ENCODE peak calls at places on chromosomes 4 and X, in five cellular contexts. One of them, this sample, is unnamed.

GRCh38 chr4:177448850-177449249 is 6.6 kb upstream of the AGA start:
- DNase-seq in IMR-90: peak
- DNase-seq in HCT116: no peak
- DNase-seq in A549: no peak
- DNase-seq in H1: no peak
- DNase-seq in this sample: no peak

GRCh38 chr4:73311428-73311827 is 52.8 kb upstream of the ANKRD17 start:
- DNase-seq in A549: peak
- DNase-seq in HCT116: peak
- DNase-seq in IMR-90: peak
- DNase-seq in H1: no peak
- DNase-seq in this sample: no peak

GRCh38 chrX:119398974-119399771 is at the start of gene SLC25A43:
- DNase-seq in HCT116: no peak
- DNase-seq in A549: peak
- DNase-seq in IMR-90: no peak
- DNase-seq in H1: no peak
- DNase-seq in this sample: peak

GRCh38 chrX:131741103-131741581 is 197.3 kb downstream of the OR13H1 start:
- DNase-seq in IMR-90: peak
- DNase-seq in H1: no peak
- DNase-seq in HCT116: no peak
- DNase-seq in A549: peak
- DNase-seq in this sample: no peak

GRCh38 chr4:143188325-143189088 is 3.8 kb downstream of the USP38 start:
- DNase-seq in IMR-90: no peak
- DNase-seq in HCT116: no peak
- DNase-seq in A549: no peak
- DNase-seq in H1: no peak
- DNase-seq in this sample: no peak

GRCh38 chr4:40211224-40212185 is 14.7 kb downstream of the RHOH start:
- DNase-seq in A549: no peak
- DNase-seq in IMR-90: peak
- DNase-seq in HCT116: no peak
- DNase-seq in H1: no peak
- DNase-seq in this sample: no peak

GRCh38 chr4:141131738-141132688 is 1.3 kb downstream of the RNF150 start:
- DNase-seq in HCT116: no peak
- DNase-seq in H1: no peak
- DNase-seq in IMR-90: peak
- DNase-seq in A549: no peak
- DNase-seq in this sample: no peak

GRCh38 chr4:82761249-82761648 is 37.3 kb downstream of the SCD5 start:
- DNase-seq in HCT116: no peak
- DNase-seq in H1: no peak
- DNase-seq in IMR-90: no peak
- DNase-seq in A549: no peak
- DNase-seq in this sample: no peak

GRCh38 chr4:67879486-67879885 is 4.3 kb downstream of the TMPRSS11D start:
- DNase-seq in IMR-90: peak
- DNase-seq in HCT116: no peak
- DNase-seq in H1: no peak
- DNase-seq in A549: no peak
- DNase-seq in this sample: no peak

GRCh38 chr4:152328595-152328994 is 207.3 kb downstream of the FBXW7 start:
- DNase-seq in A549: peak
- DNase-seq in HCT116: peak
- DNase-seq in IMR-90: no peak
- DNase-seq in H1: no peak
- DNase-seq in this sample: no peak

GRCh38 chr4:108651068-108651794 is 832 bp downstream of the OSTC start:
- DNase-seq in A549: peak
- DNase-seq in HCT116: no peak
- DNase-seq in H1: no peak
- DNase-seq in IMR-90: peak
- DNase-seq in this sample: peak

GRCh38 chr4:184511156-184511555 is 36.8 kb upstream of the IRF2 start:
- DNase-seq in H1: no peak
- DNase-seq in HCT116: no peak
- DNase-seq in A549: no peak
- DNase-seq in IMR-90: no peak
- DNase-seq in this sample: no peak

GRCh38 chr4:184513802-184514120 is 39.4 kb upstream of the IRF2 start:
- DNase-seq in HCT116: no peak
- DNase-seq in IMR-90: no peak
- DNase-seq in H1: no peak
- DNase-seq in A549: no peak
- DNase-seq in this sample: no peak

GRCh38 chr4:184515606-184516005 is 41.3 kb upstream of the IRF2 start:
- DNase-seq in A549: no peak
- DNase-seq in HCT116: no peak
- DNase-seq in H1: no peak
- DNase-seq in IMR-90: no peak
- DNase-seq in this sample: no peak

GRCh38 chr4:184510431-184510830 is 36.1 kb upstream of the IRF2 start:
- DNase-seq in IMR-90: no peak
- DNase-seq in A549: no peak
- DNase-seq in H1: no peak
- DNase-seq in HCT116: no peak
- DNase-seq in this sample: no peak

GRCh38 chr4:184514121-184514988 is 40.0 kb upstream of the IRF2 start:
- DNase-seq in H1: no peak
- DNase-seq in HCT116: no peak
- DNase-seq in A549: peak
- DNase-seq in IMR-90: peak
- DNase-seq in this sample: peak
- TF ChIP-seq RAD21 in H1: no peak
- TF ChIP-seq RAD21 in HCT116: no peak
- TF ChIP-seq RAD21 in A549: no peak
- TF ChIP-seq RAD21 in IMR-90: no peak
- TF ChIP-seq RAD21 in this sample: no peak

DNA sequence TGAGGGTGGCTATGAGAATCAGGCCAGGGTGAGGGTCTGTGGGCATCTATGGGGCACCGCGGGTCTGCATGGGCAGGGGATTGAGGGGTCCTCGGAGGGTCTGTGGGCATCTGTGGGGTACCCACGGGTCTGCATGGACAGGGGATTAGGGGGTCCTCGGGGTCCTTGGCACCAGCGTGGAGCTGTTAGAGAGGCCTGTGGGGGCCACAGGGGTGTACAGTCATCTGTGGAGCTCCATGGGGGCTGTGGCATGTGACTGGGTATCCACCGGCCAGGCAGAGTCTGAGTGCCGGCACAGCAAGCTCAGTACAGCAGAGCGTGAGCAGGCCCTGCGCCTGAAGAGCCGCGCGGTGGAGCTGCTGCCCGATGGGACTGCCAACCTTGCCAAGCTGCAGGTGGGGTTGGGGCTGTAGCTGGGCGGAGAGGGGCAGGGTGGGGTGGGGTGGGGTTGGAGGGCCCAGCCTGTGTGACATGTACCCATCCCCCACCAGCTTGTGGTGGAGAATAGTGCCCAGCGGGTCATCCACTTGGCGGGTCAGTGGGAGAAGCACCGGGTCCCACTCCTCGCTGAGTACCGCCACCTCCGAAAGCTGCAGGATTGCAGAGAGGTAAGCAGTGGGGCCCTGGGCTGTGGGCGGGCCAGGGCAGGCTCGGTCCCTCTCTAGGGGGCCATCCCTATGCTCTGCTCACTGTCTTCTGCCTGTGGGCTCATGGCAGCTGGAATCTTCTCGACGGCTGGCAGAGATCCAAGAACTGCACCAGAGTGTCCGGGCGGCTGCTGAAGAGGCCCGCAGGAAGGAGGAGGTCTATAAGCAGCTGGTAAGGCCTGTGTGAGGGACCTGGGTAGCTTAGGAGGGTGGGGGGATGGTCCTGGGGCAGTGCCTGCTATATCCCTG is 12.9 kb downstream of the CCDC22 start:
- DNase-seq in A549: no peak
- DNase-seq in H1: no peak
- DNase-seq in HCT116: no peak
- DNase-seq in IMR-90: no peak
- DNase-seq in this sample: no peak
- TF ChIP-seq RAD21 in A549: no peak
- TF ChIP-seq RAD21 in H1: no peak
- TF ChIP-seq RAD21 in HCT116: no peak
- TF ChIP-seq RAD21 in IMR-90: no peak
- TF ChIP-seq RAD21 in this sample: no peak

GRCh38 chrX:138866643-138867042 is 155.1 kb upstream of the FGF13 start:
- DNase-seq in IMR-90: no peak
- DNase-seq in A549: no peak
- DNase-seq in HCT116: no peak
- DNase-seq in H1: no peak
- DNase-seq in this sample: no peak
- TF ChIP-seq RAD21 in IMR-90: no peak
- TF ChIP-seq RAD21 in A549: no peak
- TF ChIP-seq RAD21 in HCT116: no peak
- TF ChIP-seq RAD21 in H1: no peak
- TF ChIP-seq RAD21 in this sample: no peak

GRCh38 chr4:86274642-86275041 is 85.2 kb downstream of the MAPK10 start:
- DNase-seq in A549: no peak
- DNase-seq in HCT116: no peak
- DNase-seq in H1: no peak
- DNase-seq in IMR-90: no peak
- DNase-seq in this sample: no peak
- TF ChIP-seq RAD21 in A549: no peak
- TF ChIP-seq RAD21 in HCT116: no peak
- TF ChIP-seq RAD21 in H1: no peak
- TF ChIP-seq RAD21 in IMR-90: no peak
- TF ChIP-seq RAD21 in this sample: no peak

This sample was measured in K562.